ENCODE peak calls at places on chromosome 13, in eight cellular contexts. S is left lung, H is GM12865, M is right lobe of liver, G is foreskin fibroblast, V is body of pancreas, D is AG10803, L is breast epithelium. T is an unnamed sample.

GRCh38 chr13:23847545-23847944 is 41.7 kb downstream of the MIPEP start:
- DNase-seq in S (no peak), H (no peak), M (no peak), G (no peak), V (no peak), D (no peak), L (no peak), T (no peak)

GRCh38 chr13:90896022-90896421 is 451.5 kb upstream of the MIR17HG start:
- DNase-seq in S (no peak), H (no peak), M (no peak), G (no peak), V (no peak), D (no peak), L (no peak), T (no peak)

GRCh38 chr13:58406545-58406944 is 775.0 kb downstream of the PCDH17 start:
- DNase-seq in S (no peak), H (no peak), M (no peak), G (no peak), V (no peak), D (no peak), L (no peak), T (no peak)

GRCh38 chr13:46614582-46614981 is 61.6 kb downstream of the LRCH1 start:
- DNase-seq in S (no peak), H (no peak), M (no peak), G (peak), V (no peak), D (no peak), L (no peak), T (peak)

GRCh38 chr13:58893396-58893795 is 1261.9 kb downstream of the PCDH17 start:
- DNase-seq in S (no peak), H (no peak), M (no peak), G (no peak), V (no peak), D (no peak), L (no peak), T (no peak)

GRCh38 chr13:25286308-25286968 is 850 bp downstream of the MTMR6 start:
- DNase-seq in S (peak), H (peak), M (no peak), G (peak), V (peak), D (peak), L (no peak), T (peak)

GRCh38 chr13:33184131-33184485 is 101.4 kb downstream of the STARD13 start:
- DNase-seq in S (no peak), H (peak), M (no peak), G (no peak), V (no peak), D (peak), L (no peak), T (no peak)

GRCh38 chr13:33931397-33931987 is 113.5 kb downstream of the RFC3 start:
- DNase-seq in S (no peak), H (peak), M (no peak), G (peak), V (peak), D (peak), L (no peak), T (peak)

GRCh38 chr13:99278199-99278598 is 20.0 kb upstream of the GPR18 start:
- DNase-seq in S (no peak), H (no peak), M (no peak), G (no peak), V (no peak), D (no peak), L (no peak), T (no peak)

GRCh38 chr13:48066310-48066989 is 28.5 kb downstream of the MED4 start:
- DNase-seq in S (no peak), H (peak), M (no peak), G (peak), V (no peak), D (peak), L (no peak), T (peak)

GRCh38 chr13:99312493-99312883 is 5.3 kb upstream of the GPR183 start:
- DNase-seq in S (peak), H (peak), M (no peak), G (peak), V (peak), D (peak), L (no peak), T (peak)

GRCh38 chr13:24650157-24650556 is 30.1 kb upstream of the ATP12A start:
- DNase-seq in S (no peak), H (no peak), M (no peak), G (peak), V (no peak), D (peak), L (no peak), T (peak)

GRCh38 chr13:58852076-58852475 is 1220.5 kb downstream of the PCDH17 start:
- DNase-seq in S (no peak), H (no peak), M (no peak), G (peak), V (no peak), D (no peak), L (no peak), T (no peak)

GRCh38 chr13:52835071-52835793 is 13.2 kb downstream of the PCDH8 start:
- DNase-seq in S (no peak), H (no peak), M (no peak), G (no peak), V (no peak), D (no peak), L (no peak), T (no peak)

GRCh38 chr13:91347212-91347995 is at the start of gene MIR17HG:
- DNase-seq in S (peak), H (peak), M (peak), G (peak), V (peak), D (peak), L (peak), T (peak)

GRCh38 chr13:79604752-79605151 is 123.8 kb downstream of the NDFIP2 start:
- DNase-seq in S (no peak), H (no peak), M (no peak), G (peak), V (no peak), D (no peak), L (no peak), T (peak)

GRCh38 chr13:113582841-113583631 is 1.5 kb upstream of the TFDP1 start:
- DNase-seq in S (no peak), H (no peak), M (peak), G (no peak), V (no peak), D (no peak), L (peak), T (no peak)

GRCh38 chr13:44169018-44169909 is 204.4 kb upstream of the SERP2 start:
- DNase-seq in S (no peak), H (no peak), M (no peak), G (peak), V (no peak), D (peak), L (no peak), T (peak)

GRCh38 chr13:44163108-44163507 is 210.5 kb upstream of the SERP2 start:
- DNase-seq in S (no peak), H (no peak), M (no peak), G (no peak), V (no peak), D (no peak), L (no peak), T (no peak)

GRCh38 chr13:44165172-44165894 is 208.3 kb upstream of the SERP2 start:
- DNase-seq in S (no peak), H (no peak), M (no peak), G (no peak), V (no peak), D (no peak), L (no peak), T (no peak)

GRCh38 chr13:44170731-44171130 is 202.9 kb upstream of the SERP2 start:
- DNase-seq in S (no peak), H (no peak), M (no peak), G (no peak), V (no peak), D (no peak), L (no peak), T (no peak)

DNA sequence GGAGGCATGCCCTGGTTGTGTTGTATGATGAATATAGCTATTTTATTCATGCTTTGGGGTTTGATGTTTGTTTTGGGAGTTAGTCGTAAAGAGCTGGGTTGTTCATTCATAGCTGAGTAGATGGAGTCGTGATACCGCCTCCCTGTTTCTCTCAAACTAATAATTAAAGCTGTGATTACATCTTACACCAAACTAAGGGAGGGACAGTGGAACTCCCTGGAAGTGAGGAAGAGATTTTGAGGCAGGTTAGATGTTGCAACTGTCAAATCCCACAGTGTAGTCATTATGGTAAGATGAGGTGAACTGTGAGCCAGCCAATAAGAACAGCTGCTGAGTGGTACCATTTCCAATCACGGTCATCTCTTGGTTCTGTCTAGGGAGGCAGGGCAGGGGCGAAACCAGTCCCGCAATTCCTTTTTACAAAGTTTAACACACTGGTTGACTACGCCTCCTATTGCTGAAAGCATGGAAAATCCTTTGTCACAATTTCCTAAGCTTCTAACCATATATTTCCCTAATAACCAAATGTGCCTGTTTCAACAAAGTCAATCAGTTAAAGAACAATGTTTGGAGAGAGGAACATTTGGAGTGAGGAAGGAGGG is 207.6 kb upstream of the SERP2 start:
- DNase-seq in S (no peak), H (no peak), M (no peak), G (no peak), V (no peak), D (no peak), L (no peak), T (no peak)
- TF ChIP-seq CTCF in S (no peak), H (no peak), M (no peak), G (no peak), V (no peak), D (no peak), L (no peak), T (no peak)

GRCh38 chr13:49216334-49216733 is 3.8 kb upstream of the MLNR start:
- DNase-seq in S (no peak), H (no peak), M (no peak), G (no peak), V (no peak), D (no peak), L (no peak), T (no peak)

GRCh38 chr13:49210669-49211068 is 9.5 kb upstream of the MLNR start:
- DNase-seq in S (no peak), H (no peak), M (no peak), G (no peak), V (no peak), D (no peak), L (no peak), T (no peak)

GRCh38 chr13:49214917-49215376 is 5.2 kb upstream of the MLNR start:
- DNase-seq in S (peak), H (peak), M (peak), G (peak), V (peak), D (no peak), L (no peak), T (no peak)

GRCh38 chr13:49213539-49213938 is 6.6 kb upstream of the MLNR start:
- DNase-seq in S (no peak), H (no peak), M (no peak), G (no peak), V (no peak), D (no peak), L (no peak), T (no peak)

GRCh38 chr13:49213997-49214916 is 5.9 kb upstream of the MLNR start:
- DNase-seq in S (no peak), H (no peak), M (no peak), G (peak), V (no peak), D (no peak), L (no peak), T (no peak)
- H3K4me3 ChIP-seq in S (no peak), H (no peak), M (no peak), G (no peak), V (no peak), D (no peak), L (no peak), T (no peak)

GRCh38 chr13:38685974-38686571 is 804 bp upstream of the FREM2 start:
- DNase-seq in S (peak), H (peak), M (peak), G (peak), V (peak), D (no peak), L (no peak), T (no peak)
- TF ChIP-seq CTCF in S (no peak), H (no peak), M (peak), G (no peak), V (peak), D (peak), L (peak), T (no peak)

GRCh38 chr13:30121666-30122065 is 185.7 kb downstream of the KATNAL1 start:
- DNase-seq in S (no peak), H (peak), M (no peak), G (no peak), V (no peak), D (no peak), L (no peak), T (no peak)

GRCh38 chr13:30116379-30116778 is 191.0 kb downstream of the KATNAL1 start:
- DNase-seq in S (no peak), H (no peak), M (no peak), G (no peak), V (no peak), D (no peak), L (no peak), T (no peak)

GRCh38 chr13:30120133-30120822 is 187.1 kb downstream of the KATNAL1 start:
- DNase-seq in S (no peak), H (peak), M (no peak), G (no peak), V (no peak), D (no peak), L (no peak), T (no peak)

GRCh38 chr13:30121244-30121643 is 186.1 kb downstream of the KATNAL1 start:
- DNase-seq in S (no peak), H (no peak), M (no peak), G (no peak), V (no peak), D (no peak), L (no peak), T (no peak)

DNA sequence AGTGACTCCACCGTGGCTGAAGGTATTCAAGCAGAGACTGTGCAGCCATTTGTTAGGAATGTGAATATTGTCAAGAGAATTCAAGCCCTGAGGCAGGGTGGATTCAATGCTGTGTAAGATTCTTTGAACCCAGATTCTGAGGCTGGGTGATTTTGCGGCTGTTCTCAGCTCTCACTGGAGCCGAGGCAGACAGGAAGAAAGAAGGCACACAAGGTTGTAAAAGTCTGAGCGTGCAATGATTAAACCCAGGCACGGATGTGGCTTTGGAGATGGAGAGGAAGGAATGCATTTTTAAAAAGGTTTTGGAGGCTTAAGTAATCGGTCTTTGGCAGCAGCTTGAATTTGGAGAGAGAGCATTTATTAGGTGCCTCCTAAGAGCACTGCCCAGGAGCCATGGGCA is 187.9 kb downstream of the KATNAL1 start:
- DNase-seq in S (no peak), H (peak), M (no peak), G (peak), V (no peak), D (peak), L (no peak), T (peak)
- H3K4me3 ChIP-seq in S (no peak), H (no peak), M (no peak), G (peak), V (no peak), D (peak), L (no peak), T (peak)

GRCh38 chr13:106349080-106349841 is 186.2 kb downstream of the EFNB2 start:
- DNase-seq in S (peak), H (no peak), M (no peak), G (peak), V (no peak), D (no peak), L (no peak), T (no peak)

GRCh38 chr13:106355866-106356265 is 179.6 kb downstream of the EFNB2 start:
- DNase-seq in S (no peak), H (no peak), M (no peak), G (no peak), V (no peak), D (no peak), L (no peak), T (no peak)

GRCh38 chr13:106350208-106350607 is 185.3 kb downstream of the EFNB2 start:
- DNase-seq in S (peak), H (no peak), M (no peak), G (no peak), V (no peak), D (no peak), L (no peak), T (no peak)

GRCh38 chr13:106354961-106355360 is 180.5 kb downstream of the EFNB2 start:
- DNase-seq in S (no peak), H (no peak), M (no peak), G (no peak), V (no peak), D (no peak), L (no peak), T (no peak)

GRCh38 chr13:106352850-106353249 is 182.6 kb downstream of the EFNB2 start:
- DNase-seq in S (no peak), H (no peak), M (no peak), G (no peak), V (no peak), D (no peak), L (no peak), T (no peak)
- TF ChIP-seq CTCF in S (no peak), H (no peak), M (no peak), G (no peak), V (no peak), D (no peak), L (no peak), T (no peak)

DNA sequence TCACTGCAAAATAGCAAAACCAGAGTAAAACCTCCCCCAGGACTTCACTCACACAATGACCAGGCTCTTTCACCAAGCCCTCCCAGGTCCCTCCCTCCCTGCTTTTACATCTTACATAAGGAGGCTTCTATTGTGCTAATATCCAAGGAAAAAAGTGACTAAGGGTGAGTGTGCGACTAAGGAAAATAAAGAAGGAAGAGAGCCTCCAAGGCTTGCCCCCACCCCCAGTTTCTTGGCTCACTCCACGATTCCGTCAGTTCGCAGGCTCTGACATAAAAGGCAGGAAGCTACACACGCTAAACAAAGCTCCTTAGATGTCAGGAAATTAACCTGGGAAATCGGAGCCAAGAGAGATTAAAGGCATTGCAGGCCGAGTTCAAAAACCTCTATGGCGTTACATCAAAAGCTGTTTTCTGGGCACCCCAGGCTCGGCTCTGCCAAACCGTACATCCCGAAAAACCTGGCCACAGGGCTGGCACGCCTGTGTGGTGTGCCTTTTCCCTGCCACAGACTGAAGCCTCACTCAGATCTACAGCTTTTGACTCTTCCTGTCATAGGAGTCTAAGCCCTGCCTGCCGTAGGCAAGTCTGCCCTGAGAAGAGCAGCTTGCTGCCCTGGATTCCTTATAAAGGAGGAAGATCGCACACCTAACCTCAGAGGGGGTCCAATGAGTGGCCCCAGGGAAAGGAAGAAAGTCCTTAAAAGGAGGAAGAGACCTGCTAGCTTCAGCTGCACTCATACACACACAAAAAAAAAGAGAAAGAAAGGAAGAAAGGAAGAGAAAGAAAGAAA is 67.0 kb upstream of the SERP2 start:
- DNase-seq in S (no peak), H (no peak), M (no peak), G (peak), V (no peak), D (peak), L (no peak), T (peak)
- H3K4me3 ChIP-seq in S (no peak), H (no peak), M (peak), G (no peak), V (no peak), D (peak), L (peak), T (no peak)

GRCh38 chr13:30796132-30796832 is 60.9 kb downstream of the ALOX5AP start:
- DNase-seq in S (no peak), H (peak), M (no peak), G (peak), V (no peak), D (peak), L (no peak), T (peak)
- TF ChIP-seq CTCF in S (no peak), H (no peak), M (no peak), G (no peak), V (no peak), D (no peak), L (no peak), T (no peak)

T was measured in fibroblast of the aortic adventitia.